ENCODE peak calls at places on chromosomes 4 and X, in seven cellular contexts. Q is HCT116, B is GM12891, A is spleen, E is GM12892, P is H1, N is SK-N-MC. V is an unnamed sample.

GRCh38 chr4:186516287-186516686 is 39.1 kb downstream of the MTNR1A start:
- DNase-seq in Q (no peak), B (no peak), A (no peak), E (no peak), P (no peak), N (no peak), V (no peak)

GRCh38 chr4:100188829-100189228 is 1.4 kb downstream of the DDIT4L start:
- DNase-seq in Q (no peak), B (no peak), A (no peak), E (no peak), P (no peak), N (no peak), V (no peak)

GRCh38 chrX:70444326-70445196 is at the start of gene DLG3:
- DNase-seq in Q (no peak), B (no peak), A (no peak), E (no peak), P (no peak), N (no peak), V (no peak)

GRCh38 chrX:34638116-34638515 is 19.0 kb downstream of the TMEM47 start:
- DNase-seq in Q (no peak), B (no peak), A (no peak), E (no peak), P (no peak), N (no peak), V (no peak)

GRCh38 chr4:1191621-1192020 is 19.2 kb upstream of the SPON2 start:
- DNase-seq in Q (no peak), B (no peak), A (no peak), E (no peak), P (no peak), N (no peak), V (peak; percentile 74)

GRCh38 chr4:28427306-28428085 is 1566.9 kb downstream of the STIM2 start:
- DNase-seq in Q (no peak), B (no peak), A (no peak), E (no peak), P (no peak), N (no peak), V (no peak)

GRCh38 chr4:163367651-163368050 is 24.0 kb downstream of the NPY5R start:
- DNase-seq in Q (no peak), B (no peak), A (no peak), E (no peak), P (no peak), N (no peak), V (no peak)

GRCh38 chr4:182207806-182208483 is 35.3 kb upstream of the TENM3 start:
- DNase-seq in Q (no peak), B (no peak), A (no peak), E (no peak), P (no peak), N (no peak), V (no peak)

GRCh38 chr4:153063490-153063889 is 127.4 kb downstream of the FHDC1 start:
- DNase-seq in Q (no peak), B (no peak), A (no peak), E (no peak), P (no peak), N (no peak), V (no peak)

GRCh38 chr4:153062652-153063168 is 126.6 kb downstream of the FHDC1 start:
- DNase-seq in Q (no peak), B (no peak), A (no peak), E (no peak), P (no peak), N (no peak), V (no peak)

GRCh38 chr4:153065286-153065685 is 129.2 kb downstream of the FHDC1 start:
- DNase-seq in Q (no peak), B (no peak), A (no peak), E (no peak), P (no peak), N (no peak), V (no peak)

GRCh38 chr4:153061971-153062370 is 125.8 kb downstream of the FHDC1 start:
- DNase-seq in Q (no peak), B (no peak), A (no peak), E (no peak), P (no peak), N (no peak), V (no peak)

DNA sequence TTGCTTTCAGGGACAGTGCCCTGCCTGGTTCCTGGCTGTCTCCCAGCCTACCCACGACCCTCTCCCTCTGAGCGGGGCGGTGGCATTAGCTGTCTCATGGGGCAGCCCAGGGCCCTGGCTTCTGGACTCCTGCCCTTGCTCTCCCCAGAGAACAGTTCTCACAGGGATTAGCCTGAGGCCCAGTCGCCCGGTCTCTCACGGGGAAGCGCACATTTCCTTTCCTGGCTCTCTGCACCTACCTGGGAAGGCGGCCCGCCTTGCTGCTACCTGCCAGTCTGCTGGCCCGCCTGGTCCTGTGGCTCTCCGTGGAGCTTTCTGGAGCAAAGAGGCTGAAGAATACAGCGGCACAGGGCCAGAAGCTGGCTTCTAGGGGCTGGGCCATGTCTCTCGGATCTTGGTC is 128.4 kb downstream of the FHDC1 start:
- DNase-seq in Q (no peak), B (no peak), A (no peak), E (no peak), P (no peak), N (no peak), V (no peak)
- TF ChIP-seq POLR2AphosphoS5 in Q (no peak), B (no peak), A (no peak), E (no peak), P (no peak), N (no peak), V (no peak)

GRCh38 chrX:53196678-53197077 is 28.3 kb downstream of the KDM5C start:
- DNase-seq in Q (no peak), B (no peak), A (no peak), E (no peak), P (no peak), N (no peak), V (no peak)
- TF ChIP-seq POLR2AphosphoS5 in Q (no peak), B (no peak), A (peak; percentile 57), E (no peak), P (no peak), N (no peak), V (no peak)

DNA sequence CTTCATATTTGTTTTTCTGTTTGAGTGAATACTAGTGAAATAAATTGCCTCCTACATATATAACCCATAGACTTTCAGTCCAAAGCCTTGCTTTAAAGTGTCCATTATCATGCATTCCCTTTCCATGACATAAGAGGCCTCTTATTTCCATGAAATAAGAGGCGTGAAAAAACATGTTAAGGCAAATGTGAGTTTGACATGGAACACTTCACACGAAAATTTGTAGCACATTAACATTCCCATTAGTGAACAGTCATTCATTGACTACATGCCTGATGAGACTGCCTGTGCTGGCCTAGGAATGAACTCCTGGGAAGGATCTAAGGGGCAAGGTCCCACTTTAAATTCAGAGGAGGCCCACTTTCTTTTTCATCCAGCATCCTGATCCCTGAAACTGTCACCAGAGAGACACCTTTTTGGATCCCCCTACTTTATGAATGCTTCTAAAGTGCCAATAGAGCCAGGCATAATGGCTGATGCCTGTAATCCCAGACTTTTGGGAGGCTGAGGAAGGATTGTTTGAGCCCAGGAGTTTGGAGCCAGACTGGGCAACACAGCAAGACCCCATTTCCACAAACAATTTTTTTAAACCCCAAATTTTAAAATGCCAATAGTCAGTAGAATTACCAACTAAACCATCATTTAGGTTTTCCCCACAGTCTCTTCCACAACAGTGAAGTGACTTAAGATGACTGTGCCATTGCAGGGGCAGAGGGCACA is 6.7 kb downstream of the RTL8B start:
- DNase-seq in Q (no peak), B (no peak), A (no peak), E (no peak), P (no peak), N (no peak), V (no peak)
- TF ChIP-seq POLR2AphosphoS5 in Q (no peak), B (no peak), A (no peak), E (no peak), P (no peak), N (no peak), V (no peak)

GRCh38 chr4:102355748-102356147 is 10.5 kb upstream of the SLC39A8 start:
- DNase-seq in Q (no peak), B (no peak), A (no peak), E (no peak), P (no peak), N (no peak), V (no peak)
- TF ChIP-seq POLR2AphosphoS5 in Q (no peak), B (no peak), A (no peak), E (no peak), P (no peak), N (no peak), V (no peak)

GRCh38 chrX:133314297-133314696 is 96.1 kb upstream of the TFDP3 start:
- DNase-seq in Q (no peak), B (no peak), A (no peak), E (no peak), P (no peak), N (no peak), V (no peak)
- TF ChIP-seq POLR2AphosphoS5 in Q (no peak), B (no peak), A (no peak), E (no peak), P (no peak), N (no peak), V (no peak)

GRCh38 chrX:103687073-103687695 is 685 bp upstream of the MORF4L2 start:
- DNase-seq in Q (peak; percentile 45), B (no peak), A (peak; percentile 97), E (peak; percentile 36), P (no peak), N (no peak), V (peak; percentile 91)
- TF ChIP-seq POLR2AphosphoS5 in Q (peak; percentile 41), B (peak; percentile 84), A (peak; percentile 92), E (peak; percentile 74), P (peak; percentile 85), N (peak; percentile 54), V (peak; percentile 36)

DNA sequence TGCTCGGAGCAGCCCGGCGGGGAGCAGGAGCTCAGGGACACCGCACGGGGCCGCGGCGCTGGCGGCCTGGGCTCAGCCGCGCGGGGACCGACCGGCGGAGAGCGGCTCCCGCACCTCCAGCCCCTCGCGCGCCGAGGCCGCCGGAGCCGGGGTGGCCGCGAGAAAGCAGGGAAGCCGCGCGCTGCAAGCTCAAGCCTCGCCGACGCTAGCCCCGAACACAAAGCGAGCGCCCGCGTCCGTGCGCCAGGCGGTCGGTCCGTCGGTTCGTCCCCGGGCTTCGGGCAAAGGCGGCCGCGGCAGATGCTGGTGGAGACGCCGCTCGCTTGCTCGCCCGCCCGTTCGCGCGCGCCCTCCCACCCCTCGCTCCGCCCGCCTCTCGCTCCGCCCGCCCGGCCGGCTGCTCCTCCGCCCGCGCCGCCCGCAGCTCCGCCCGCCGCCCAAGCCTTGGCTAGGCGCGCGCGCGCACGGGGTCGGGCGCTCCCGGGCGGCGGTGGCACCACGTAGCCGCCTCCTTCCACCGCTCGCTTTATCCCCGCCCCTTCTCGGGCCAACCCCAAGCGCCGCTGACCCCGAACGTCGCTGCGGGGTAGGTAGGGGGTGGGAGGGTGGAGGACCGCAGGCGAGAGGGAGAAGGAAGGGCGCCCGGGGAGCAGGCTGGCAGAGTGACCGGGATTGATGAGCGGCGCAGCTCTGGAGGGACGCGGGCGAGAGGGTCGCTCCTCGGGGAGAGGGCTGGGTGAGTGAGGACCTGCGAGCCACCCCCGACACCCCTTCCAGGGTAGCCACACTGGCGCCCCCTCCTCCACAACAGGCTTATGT is at the start of gene TSPAN5:
- DNase-seq in Q (peak; percentile 64), B (peak; percentile 60), A (peak; percentile 96), E (peak; percentile 52), P (no peak), N (no peak), V (peak; percentile 75)
- TF ChIP-seq POLR2AphosphoS5 in Q (peak; percentile 71), B (no peak), A (peak; percentile 79), E (no peak), P (no peak), N (peak; percentile 24), V (no peak)

GRCh38 chrX:2689773-2690666 is 1.1 kb upstream of the CD99 start:
- DNase-seq in Q (no peak), B (no peak), A (peak; percentile 84), E (no peak), P (no peak), N (no peak), V (no peak)
- TF ChIP-seq POLR2AphosphoS5 in Q (no peak), B (no peak), A (no peak), E (no peak), P (no peak), N (no peak), V (no peak)